ENCODE peak calls at places on chromosome 21, in four cellular contexts. L is A549, S is GM23248, Z is mammary epithelial cell. F is an unnamed sample.

GRCh38 chr21:27713159-27714109 is 746.5 kb upstream of the ADAMTS5 start:
- DNase-seq in S (no peak), L (no peak), Z (no peak), F (no peak)

GRCh38 chr21:39625211-39625895 is 12.6 kb downstream of the B3GALT5 start:
- DNase-seq in L (no peak), Z (no peak), S (no peak), F (no peak)

GRCh38 chr21:45981641-45982255 is at the start of gene COL6A1:
- DNase-seq in Z (peak), L (no peak), S (peak), F (peak)

GRCh38 chr21:41678016-41678935 is 88.6 kb downstream of the RIPK4 start:
- DNase-seq in L (peak), S (peak), Z (peak), F (peak)

GRCh38 chr21:25331286-25331685 is 276.0 kb downstream of the MRPL39 start:
- DNase-seq in L (no peak), Z (no peak), S (peak), F (no peak)

GRCh38 chr21:33760641-33761103 is 118.4 kb downstream of the ITSN1 start:
- DNase-seq in L (no peak), S (peak), Z (no peak), F (peak)

GRCh38 chr21:33247596-33247995 is 17.9 kb downstream of the IFNAR2 start:
- DNase-seq in S (no peak), L (no peak), Z (no peak), F (no peak)

GRCh38 chr21:15514073-15514946 is 215.5 kb upstream of the USP25 start:
- DNase-seq in L (no peak), Z (no peak), S (no peak), F (no peak)

GRCh38 chr21:23593582-23593981 is 2013.7 kb downstream of the MRPL39 start:
- DNase-seq in S (no peak), L (no peak), Z (no peak), F (no peak)

GRCh38 chr21:33940164-33940563 is 24.6 kb upstream of the ATP5PO start:
- DNase-seq in L (no peak), Z (no peak), S (peak), F (peak)

DNA sequence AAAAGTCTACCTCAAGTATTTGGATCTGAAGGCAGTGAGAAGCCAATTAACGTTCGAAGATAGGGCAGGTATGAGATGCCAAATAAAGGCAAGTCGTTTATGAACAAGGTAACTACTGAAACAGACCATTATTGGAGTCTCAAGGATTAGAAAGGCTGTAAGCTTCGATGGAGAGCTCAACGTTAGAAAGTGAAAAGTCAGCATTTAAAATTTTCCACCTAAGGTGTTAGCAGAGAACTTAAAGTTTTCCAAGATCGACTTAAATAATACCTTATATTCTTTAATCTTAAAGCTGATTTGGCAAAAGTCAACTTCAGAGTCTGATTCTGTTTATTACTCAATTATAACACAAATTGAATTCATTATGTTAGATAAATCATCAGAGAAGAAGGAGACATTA is 28.1 kb downstream of the CLDN17 start:
- DNase-seq in Z (no peak), S (no peak), L (no peak), F (no peak)
- H3K27ac ChIP-seq in Z (no peak), S (no peak), L (no peak), F (no peak)

DNA sequence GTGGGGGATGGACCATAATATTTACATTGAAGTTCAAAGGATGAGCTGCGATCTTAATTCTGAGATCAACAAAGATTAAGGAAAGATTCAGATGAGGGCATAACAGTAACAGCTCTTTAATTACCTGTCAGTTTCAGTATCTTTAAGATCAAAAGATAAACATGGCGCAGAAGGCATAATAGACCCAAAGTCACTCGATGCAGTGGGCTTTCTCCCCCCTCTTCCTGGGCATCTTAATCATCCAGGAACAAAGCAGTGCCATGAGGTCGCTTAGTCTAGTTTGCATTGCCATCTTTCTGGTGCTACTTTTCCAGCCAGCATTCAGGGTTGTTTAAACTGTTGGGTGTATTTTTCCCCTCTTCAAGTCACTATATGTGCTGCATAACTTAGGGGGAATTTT is 72.3 kb downstream of the HUNK start:
- DNase-seq in Z (no peak), L (no peak), S (no peak), F (no peak)
- H3K4me2 ChIP-seq in Z (no peak), L (no peak), S (no peak), F (peak)

DNA sequence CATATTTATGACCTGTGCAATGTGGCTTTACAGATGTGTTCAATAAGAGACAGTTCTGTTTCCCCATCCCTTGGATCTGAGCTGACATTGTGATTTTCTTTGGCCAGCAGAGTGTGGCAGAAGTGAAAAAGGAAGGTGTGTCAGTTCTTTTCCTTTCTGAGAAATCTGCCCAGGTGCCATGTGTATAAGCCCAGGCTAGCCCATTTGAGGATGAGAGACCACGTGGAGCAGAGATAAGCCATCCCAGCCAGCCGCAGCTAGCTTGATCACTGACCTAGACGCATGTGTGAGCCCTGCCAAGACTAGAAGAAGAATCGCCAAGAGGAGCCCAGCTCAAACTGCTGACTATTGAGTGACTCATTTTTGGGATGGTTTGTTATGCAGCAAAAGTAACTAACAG is 127.8 kb downstream of the KCNJ6 start:
- DNase-seq in S (no peak), L (no peak), Z (no peak), F (no peak)
- H3K27ac ChIP-seq in S (no peak), L (no peak), Z (no peak), F (no peak)

GRCh38 chr21:35239811-35240219 is 190.7 kb upstream of the RUNX1 start:
- DNase-seq in L (no peak), Z (no peak), S (no peak), F (no peak)

GRCh38 chr21:35237287-35237686 is 188.2 kb upstream of the RUNX1 start:
- DNase-seq in L (no peak), S (no peak), Z (no peak), F (no peak)

GRCh38 chr21:35236090-35236489 is 187.0 kb upstream of the RUNX1 start:
- DNase-seq in S (no peak), Z (no peak), L (no peak), F (no peak)

GRCh38 chr21:35234725-35235124 is 185.6 kb upstream of the RUNX1 start:
- DNase-seq in S (no peak), L (no peak), Z (no peak), F (peak)

GRCh38 chr21:35238119-35238518 is 189.0 kb upstream of the RUNX1 start:
- DNase-seq in Z (no peak), S (no peak), L (no peak), F (no peak)
- H3K4me2 ChIP-seq in Z (no peak), S (no peak), L (no peak), F (no peak)

DNA sequence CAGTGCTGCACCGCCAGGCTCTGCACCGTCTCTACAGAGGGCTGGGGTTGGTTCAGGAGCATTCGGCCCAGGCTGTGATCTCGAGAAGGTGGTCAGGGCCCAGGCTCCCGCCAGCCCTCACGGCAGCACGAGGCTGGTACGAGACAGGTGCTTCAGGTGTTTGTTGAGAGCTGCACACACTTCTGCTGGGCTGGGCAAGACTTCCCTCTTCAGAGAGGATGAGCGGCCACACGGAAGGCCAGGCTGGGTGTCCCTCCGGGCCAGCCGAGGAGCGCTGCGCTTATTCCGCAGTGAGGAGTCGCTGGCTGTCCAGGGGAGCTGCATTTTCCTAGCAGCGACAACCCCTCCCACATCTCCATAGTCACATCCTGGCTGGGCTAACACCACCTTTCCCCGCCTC is 50.5 kb downstream of the PDE9A start:
- DNase-seq in S (no peak), L (no peak), Z (no peak), F (no peak)
- H3K27ac ChIP-seq in S (no peak), L (no peak), Z (no peak), F (no peak)

GRCh38 chr21:36640260-36641244 is 58.4 kb upstream of the SIM2 start:
- DNase-seq in S (no peak), Z (no peak), L (no peak), F (peak)
- H3K4me2 ChIP-seq in S (no peak), Z (no peak), L (no peak), F (peak)

GRCh38 chr21:26491663-26492062 is 81.4 kb downstream of the CYYR1 start:
- DNase-seq in S (no peak), Z (no peak), L (no peak), F (no peak)
- H3K27ac ChIP-seq in S (no peak), Z (no peak), L (no peak), F (no peak)

GRCh38 chr21:43811262-43812105 is 22.1 kb downstream of the RRP1 start:
- DNase-seq in Z (no peak), L (no peak), S (no peak), F (no peak)
- H3K4me2 ChIP-seq in Z (peak), L (peak), S (no peak), F (no peak)

F was measured in astrocyte.